ENCODE peak calls at places on chromosome 3, in eight cellular contexts. One of them, this sample, is unnamed.

GRCh38 chr3:79564192-79564591 is 203.6 kb downstream of the ROBO1 start:
- DNase-seq in hippocampal formation: no peak
- DNase-seq in progenitor cell of endocrine pancreas: no peak
- DNase-seq in lower lobe of right lung: no peak
- DNase-seq in NCI-H2081: no peak
- DNase-seq in NCI-H460: no peak
- DNase-seq in cardiac fibroblast: no peak
- DNase-seq in GM03348: no peak
- DNase-seq in this sample: peak

GRCh38 chr3:99768126-99768525 is 49.5 kb upstream of the CMSS1 start:
- DNase-seq in hippocampal formation: no peak
- DNase-seq in progenitor cell of endocrine pancreas: no peak
- DNase-seq in NCI-H2081: no peak
- DNase-seq in NCI-H460: no peak
- DNase-seq in lower lobe of right lung: no peak
- DNase-seq in GM03348: no peak
- DNase-seq in cardiac fibroblast: no peak
- DNase-seq in this sample: no peak

GRCh38 chr3:146090521-146090920 is 70.5 kb downstream of the PLOD2 start:
- DNase-seq in hippocampal formation: no peak
- DNase-seq in NCI-H460: no peak
- DNase-seq in NCI-H2081: no peak
- DNase-seq in cardiac fibroblast: no peak
- DNase-seq in progenitor cell of endocrine pancreas: no peak
- DNase-seq in GM03348: no peak
- DNase-seq in lower lobe of right lung: no peak
- DNase-seq in this sample: no peak

GRCh38 chr3:165884518-165884917 is 47.3 kb upstream of the BCHE start:
- DNase-seq in NCI-H2081: peak
- DNase-seq in lower lobe of right lung: no peak
- DNase-seq in hippocampal formation: no peak
- DNase-seq in cardiac fibroblast: no peak
- DNase-seq in GM03348: no peak
- DNase-seq in progenitor cell of endocrine pancreas: no peak
- DNase-seq in NCI-H460: no peak
- DNase-seq in this sample: no peak

GRCh38 chr3:48232734-48233133 is 8.2 kb upstream of the ZNF589 start:
- DNase-seq in NCI-H460: peak
- DNase-seq in lower lobe of right lung: peak
- DNase-seq in NCI-H2081: peak
- DNase-seq in GM03348: peak
- DNase-seq in progenitor cell of endocrine pancreas: peak
- DNase-seq in cardiac fibroblast: peak
- DNase-seq in hippocampal formation: peak
- DNase-seq in this sample: peak

GRCh38 chr3:139427283-139428060 is 38.0 kb upstream of the COPB2 start:
- DNase-seq in cardiac fibroblast: peak
- DNase-seq in hippocampal formation: peak
- DNase-seq in GM03348: peak
- DNase-seq in NCI-H2081: peak
- DNase-seq in NCI-H460: peak
- DNase-seq in lower lobe of right lung: no peak
- DNase-seq in progenitor cell of endocrine pancreas: no peak
- DNase-seq in this sample: peak

GRCh38 chr3:57942872-57943283 is 65.3 kb upstream of the FLNB start:
- DNase-seq in NCI-H460: no peak
- DNase-seq in lower lobe of right lung: peak
- DNase-seq in GM03348: no peak
- DNase-seq in cardiac fibroblast: no peak
- DNase-seq in NCI-H2081: no peak
- DNase-seq in hippocampal formation: no peak
- DNase-seq in progenitor cell of endocrine pancreas: no peak
- DNase-seq in this sample: no peak

GRCh38 chr3:193637831-193638230 is 44.8 kb downstream of the OPA1 start:
- DNase-seq in NCI-H460: no peak
- DNase-seq in lower lobe of right lung: no peak
- DNase-seq in cardiac fibroblast: peak
- DNase-seq in hippocampal formation: no peak
- DNase-seq in GM03348: no peak
- DNase-seq in progenitor cell of endocrine pancreas: no peak
- DNase-seq in NCI-H2081: no peak
- DNase-seq in this sample: no peak

GRCh38 chr3:146626384-146627122 is 21.4 kb upstream of the PLSCR5 start:
- DNase-seq in progenitor cell of endocrine pancreas: no peak
- DNase-seq in cardiac fibroblast: no peak
- DNase-seq in GM03348: no peak
- DNase-seq in hippocampal formation: no peak
- DNase-seq in NCI-H460: no peak
- DNase-seq in NCI-H2081: peak
- DNase-seq in lower lobe of right lung: no peak
- DNase-seq in this sample: no peak

This sample was measured in choroid plexus epithelial cell.